ENCODE peak calls at places on chromosomes 11 and 22, in four cellular contexts. Q, D, E and T are unnamed samples.

GRCh38 chr11:86513746-86514373 is 139.2 kb downstream of the CCDC81 start:
- DNase-seq in Q (no peak), D (no peak), E (no peak), T (no peak)

GRCh38 chr11:76888989-76889388 is 28.3 kb downstream of the ACER3 start:
- DNase-seq in Q (peak), D (no peak), E (no peak), T (peak)

GRCh38 chr11:70145025-70145529 is 58.0 kb upstream of the FADD start:
- DNase-seq in Q (no peak), D (no peak), E (no peak), T (no peak)

GRCh38 chr11:103871923-103872551 is 164.4 kb upstream of the DDI1 start:
- DNase-seq in Q (no peak), D (no peak), E (no peak), T (no peak)

GRCh38 chr22:40289991-40290459 is 56.3 kb upstream of the ADSL start:
- DNase-seq in Q (no peak), D (no peak), E (peak), T (no peak)

GRCh38 chr11:20467458-20468185 is 80.1 kb downstream of the PRMT3 start:
- DNase-seq in Q (no peak), D (no peak), E (no peak), T (no peak)

GRCh38 chr22:42596376-42596775 is 18.3 kb downstream of the POLDIP3 start:
- DNase-seq in Q (no peak), D (no peak), E (no peak), T (no peak)

GRCh38 chr22:49738566-49738965 is 89.1 kb downstream of the BRD1 start:
- DNase-seq in Q (no peak), D (no peak), E (no peak), T (no peak)

GRCh38 chr22:40002935-40003715 is 8.4 kb downstream of the FAM83F start:
- DNase-seq in Q (no peak), D (no peak), E (no peak), T (no peak)

GRCh38 chr11:60942207-60942606 is 9.8 kb downstream of the SLC15A3 start:
- DNase-seq in Q (no peak), D (no peak), E (no peak), T (no peak)

GRCh38 chr11:1260023-1260501 is 37.2 kb downstream of the MUC5B start:
- DNase-seq in Q (peak), D (no peak), E (no peak), T (peak)

DNA sequence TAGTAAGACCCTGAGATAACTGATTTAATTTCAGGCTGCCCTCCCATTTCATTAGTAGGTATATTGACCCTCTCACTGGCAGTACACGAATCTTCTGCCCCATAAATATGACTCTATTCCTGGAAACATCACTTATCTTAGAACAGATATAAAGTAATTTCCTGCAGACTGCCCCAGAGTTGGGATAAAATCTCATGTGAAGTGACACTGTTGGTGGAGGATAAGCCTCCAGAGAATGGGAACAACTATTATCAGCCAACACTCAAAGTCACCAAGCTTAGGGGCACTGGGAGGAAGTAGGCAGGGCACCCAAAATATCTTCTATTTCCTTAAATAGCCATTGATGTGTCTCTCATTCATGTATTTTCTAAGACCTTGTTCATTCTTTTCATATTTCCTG is 8.2 kb downstream of the OR51B5 start:
- DNase-seq in Q (no peak), D (no peak), E (no peak), T (peak)
- TF ChIP-seq CBX5 in Q (no peak), D (no peak), E (no peak), T (no peak)

GRCh38 chr11:78465169-78465942 is 47.7 kb upstream of the GAB2 start:
- DNase-seq in Q (no peak), D (no peak), E (peak), T (no peak)
- TF ChIP-seq SIN3A in Q (no peak), D (no peak), E (no peak), T (no peak)

GRCh38 chr11:64208086-64208795 is 1.7 kb downstream of the FERMT3 start:
- DNase-seq in Q (no peak), D (no peak), E (no peak), T (no peak)

GRCh38 chr11:64207247-64208085 is 945 bp downstream of the FERMT3 start:
- DNase-seq in Q (no peak), D (no peak), E (peak), T (peak)

GRCh38 chr11:64204464-64204989 is 2.0 kb upstream of the FERMT3 start:
- DNase-seq in Q (peak), D (peak), E (peak), T (peak)

GRCh38 chr11:64208796-64209562 is 2.5 kb downstream of the FERMT3 start:
- DNase-seq in Q (no peak), D (no peak), E (no peak), T (no peak)

DNA sequence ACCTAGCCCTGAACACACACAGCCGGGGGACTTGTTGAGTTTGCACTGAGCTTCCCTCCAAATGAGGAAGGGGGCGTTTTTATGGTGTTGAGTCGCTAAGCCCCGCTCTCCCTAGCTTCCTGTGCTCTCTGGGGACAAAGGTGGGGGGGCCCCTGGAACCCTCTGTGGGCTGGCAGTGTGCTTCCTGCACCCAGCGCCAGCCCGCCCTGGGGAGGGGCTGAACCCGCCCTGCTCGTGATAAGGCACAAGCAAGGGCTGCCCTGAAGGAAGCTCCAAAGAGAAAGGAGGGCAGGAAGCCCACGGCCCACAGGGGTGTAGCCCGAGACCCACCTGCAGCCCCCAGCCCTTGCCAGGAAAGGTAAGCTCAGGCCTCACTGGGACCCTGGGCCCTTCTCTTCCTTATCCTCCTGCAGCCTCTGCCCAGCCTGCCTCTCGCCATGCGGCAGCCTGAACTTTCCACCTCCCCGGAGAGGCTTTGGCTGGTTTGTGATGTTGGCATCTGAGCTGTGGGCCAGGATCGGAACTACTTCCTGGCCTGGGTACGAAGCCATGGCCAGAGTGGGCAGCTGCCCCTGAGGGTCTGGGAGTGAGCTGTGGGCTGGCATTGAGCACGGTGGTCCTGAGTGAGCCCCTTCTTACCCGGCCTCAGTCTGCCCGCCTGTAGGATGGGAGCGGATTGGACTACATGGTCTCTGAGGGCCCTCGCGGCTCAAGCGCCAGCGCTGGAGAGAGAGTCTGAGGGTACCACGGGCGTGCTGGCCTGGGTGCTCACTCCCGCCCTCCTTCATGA is at the start of gene FERMT3:
- DNase-seq in Q (no peak), D (no peak), E (peak), T (peak)
- TF ChIP-seq CBX5 in Q (no peak), D (no peak), E (no peak), T (no peak)

DNA sequence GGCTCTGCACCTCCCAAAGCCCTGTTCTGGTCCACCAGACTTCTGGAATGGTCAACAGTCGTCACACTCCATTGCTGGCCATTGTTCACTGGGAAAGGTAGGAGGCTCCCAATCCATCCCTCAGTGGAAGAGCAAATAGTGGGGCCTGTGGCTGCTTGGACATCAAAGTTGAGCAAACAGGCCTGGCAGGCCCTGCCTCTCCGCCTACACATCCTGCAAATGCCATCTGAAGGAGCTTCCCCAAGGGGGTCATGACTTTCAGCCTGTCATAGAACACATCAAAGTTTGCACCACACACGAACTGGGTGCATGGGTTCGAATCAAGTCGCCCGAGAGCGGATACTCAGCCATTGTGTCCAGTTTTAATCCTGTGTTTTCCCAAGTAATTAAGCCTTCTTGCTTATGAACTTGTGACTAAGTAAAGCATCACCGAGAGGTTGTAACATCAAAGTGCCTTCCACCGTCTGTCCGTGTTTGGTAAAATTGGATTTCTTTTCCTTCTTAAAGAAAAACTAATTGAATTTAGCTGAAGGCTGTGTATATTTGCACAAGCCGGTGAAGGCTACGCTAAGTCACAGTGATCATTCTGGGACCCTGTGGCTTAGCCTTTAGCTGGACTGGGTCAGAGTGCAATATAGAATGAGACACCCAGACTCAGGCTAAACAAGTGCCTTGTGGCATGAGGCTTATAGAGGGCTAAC is 36.1 kb downstream of the CLPB start:
- DNase-seq in Q (peak), D (peak), E (no peak), T (no peak)
- TF ChIP-seq SIN3A in Q (no peak), D (no peak), E (no peak), T (no peak)

GRCh38 chr11:36741515-36741914 is 143.5 kb upstream of the RAG2 start:
- DNase-seq in Q (no peak), D (no peak), E (no peak), T (no peak)

GRCh38 chr11:36746886-36747710 is 149.1 kb upstream of the RAG2 start:
- DNase-seq in Q (peak), D (peak), E (peak), T (peak)

GRCh38 chr11:36743039-36743438 is 145.0 kb upstream of the RAG2 start:
- DNase-seq in Q (no peak), D (no peak), E (no peak), T (no peak)

GRCh38 chr11:36748856-36749255 is 150.8 kb upstream of the RAG2 start:
- DNase-seq in Q (no peak), D (no peak), E (no peak), T (no peak)

DNA sequence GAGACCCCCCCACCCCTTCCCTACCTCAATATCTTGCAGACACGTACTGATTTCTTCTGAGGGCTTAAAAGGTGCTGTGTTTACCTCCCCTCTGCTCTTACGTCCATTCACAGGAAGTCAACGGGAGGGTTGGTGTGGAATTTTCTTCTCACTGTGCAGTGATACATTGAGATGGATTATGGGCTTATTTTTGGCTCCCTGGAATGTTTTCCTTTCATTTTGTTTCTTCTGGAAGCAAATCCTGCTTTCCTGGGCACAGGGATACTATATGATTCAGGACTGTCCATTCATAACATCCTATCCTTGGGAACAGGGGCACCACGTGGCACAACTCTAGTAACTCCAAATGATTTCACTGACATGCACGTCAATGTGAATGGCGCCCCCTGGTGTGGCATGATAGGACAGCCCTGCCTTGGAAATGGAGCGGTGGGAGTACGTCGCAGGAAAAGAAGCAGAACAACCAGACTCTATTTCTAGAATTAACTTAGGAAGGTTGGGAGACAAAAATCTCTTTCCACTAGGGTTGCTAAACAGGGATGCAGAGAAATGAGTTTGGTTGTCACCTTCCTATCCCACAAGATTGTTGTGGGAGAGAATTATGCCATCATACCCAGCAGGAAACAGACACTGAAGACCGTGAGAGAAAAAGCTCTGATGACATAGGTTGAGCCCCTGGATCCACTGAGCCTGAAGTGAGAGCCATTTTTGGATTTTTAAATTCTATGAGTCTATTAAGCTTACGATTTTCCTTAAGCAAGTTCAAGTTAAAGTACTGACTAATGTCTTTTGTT is 146.5 kb upstream of the RAG2 start:
- DNase-seq in Q (peak), D (peak), E (no peak), T (peak)
- TF ChIP-seq CBX5 in Q (no peak), D (no peak), E (no peak), T (no peak)

GRCh38 chr11:6442441-6442840 is 1.7 kb upstream of the HPX start:
- DNase-seq in Q (no peak), D (no peak), E (no peak), T (no peak)

GRCh38 chr11:6440906-6441358 is at the start of gene HPX:
- DNase-seq in Q (peak), D (no peak), E (no peak), T (no peak)

GRCh38 chr11:6438979-6439571 is 1.7 kb downstream of the HPX start:
- DNase-seq in Q (peak), D (peak), E (no peak), T (peak)

GRCh38 chr11:6448574-6448973 is 7.8 kb upstream of the HPX start:
- DNase-seq in Q (no peak), D (no peak), E (no peak), T (no peak)

DNA sequence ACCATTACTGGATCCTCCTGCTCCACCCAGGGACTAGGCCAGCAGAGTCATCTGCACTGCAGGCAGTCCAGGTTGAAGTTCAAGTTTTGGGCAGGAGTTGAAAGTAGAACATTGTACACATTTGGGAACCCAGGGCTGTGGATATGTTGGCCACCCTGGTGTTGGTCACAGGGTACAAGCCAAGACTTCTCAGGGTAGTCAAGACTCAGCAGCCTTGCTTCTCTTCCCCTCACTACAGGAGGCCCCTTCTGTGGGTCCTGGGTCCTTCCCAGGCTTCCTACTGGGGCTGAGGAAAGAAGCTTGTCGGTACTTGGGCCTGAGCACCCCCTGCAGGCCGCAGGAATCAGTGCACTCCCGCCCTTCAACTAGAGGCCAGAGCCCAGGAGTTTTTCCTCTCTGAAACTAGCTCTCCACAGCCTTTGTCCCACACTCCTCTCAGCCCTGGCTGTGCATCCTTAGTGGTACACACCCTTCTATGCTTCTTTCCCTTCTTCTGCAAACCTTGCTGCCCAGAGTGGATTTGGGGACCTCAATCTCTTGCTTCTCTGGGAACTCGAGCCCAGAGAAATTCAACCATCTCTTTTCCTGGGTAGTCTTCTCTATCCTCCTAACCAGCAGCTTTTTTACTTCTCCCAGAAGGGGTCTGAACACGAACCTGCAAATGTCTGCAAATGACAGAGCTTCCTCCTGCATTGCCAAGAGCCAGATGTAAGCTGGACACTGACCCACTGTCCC is 2.6 kb upstream of the HPX start:
- DNase-seq in Q (peak), D (peak), E (no peak), T (peak)
- TF ChIP-seq SIN3A in Q (no peak), D (no peak), E (no peak), T (no peak)

GRCh38 chr11:126319374-126319740 is 15.5 kb downstream of the DCPS start:
- DNase-seq in Q (no peak), D (no peak), E (no peak), T (no peak)

GRCh38 chr11:126317681-126318641 is 14.1 kb downstream of the DCPS start:
- DNase-seq in Q (no peak), D (no peak), E (no peak), T (no peak)

GRCh38 chr11:126322996-126323395 is 19.1 kb downstream of the DCPS start:
- DNase-seq in Q (no peak), D (no peak), E (no peak), T (no peak)

GRCh38 chr11:126313826-126314225 is 10.0 kb downstream of the DCPS start:
- DNase-seq in Q (no peak), D (no peak), E (no peak), T (no peak)

GRCh38 chr11:126318642-126319373 is 14.9 kb downstream of the DCPS start:
- DNase-seq in Q (no peak), D (no peak), E (peak), T (no peak)
- TF ChIP-seq CBX5 in Q (no peak), D (no peak), E (no peak), T (no peak)

DNA sequence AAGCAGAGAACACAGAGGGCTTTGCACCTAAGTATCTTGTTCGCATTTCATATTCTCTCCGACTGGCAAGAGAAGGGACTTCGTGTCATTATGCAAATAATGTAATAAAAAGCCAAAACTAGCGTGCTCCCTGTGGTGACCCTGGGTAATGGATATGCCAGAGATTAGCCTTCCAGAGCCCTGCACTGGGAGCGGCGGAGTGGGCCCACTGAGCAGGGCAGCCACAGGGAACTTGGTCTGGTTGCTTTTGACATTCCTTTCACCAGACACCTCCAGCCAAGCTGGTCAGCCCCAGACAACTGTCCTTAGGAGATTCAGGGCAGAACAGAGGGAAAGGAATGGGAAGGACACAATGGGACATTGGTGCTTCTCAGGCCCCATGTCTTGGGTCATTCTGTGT is 56.1 kb downstream of the FLI1 start:
- DNase-seq in Q (no peak), D (no peak), E (no peak), T (no peak)
- TF ChIP-seq SIN3A in Q (no peak), D (no peak), E (no peak), T (no peak)

GRCh38 chr11:120182790-120183491 is 27.9 kb upstream of the OAF start:
- DNase-seq in Q (peak), D (peak), E (no peak), T (peak)
- TF ChIP-seq CBX5 in Q (no peak), D (no peak), E (no peak), T (no peak)

GRCh38 chr11:59463176-59463575 is 6.4 kb downstream of the OR4D6 start:
- DNase-seq in Q (no peak), D (no peak), E (no peak), T (no peak)
- TF ChIP-seq SIN3A in Q (no peak), D (no peak), E (no peak), T (no peak)